ENCODE peak calls at places on chromosomes 3 and 15, in seven cellular contexts. One of them, this sample, is unnamed.
A peak's percentile ranks its signal among the peaks of the same experiment; 100 is the strongest.

GRCh38 chr3:30685267-30685667 is 78.9 kb downstream of the TGFBR2 start:
- DNase-seq in transverse colon: no peak
- DNase-seq in adrenal gland: no peak
- DNase-seq in choroid plexus epithelial cell: peak; percentile 67
- DNase-seq in left lung: no peak
- DNase-seq in ovary: no peak
- DNase-seq in heart left ventricle: no peak
- DNase-seq in this sample: no peak

GRCh38 chr3:29475305-29475825 is 194.5 kb downstream of the RBMS3 start:
- DNase-seq in transverse colon: no peak
- DNase-seq in adrenal gland: no peak
- DNase-seq in choroid plexus epithelial cell: no peak
- DNase-seq in left lung: no peak
- DNase-seq in ovary: no peak
- DNase-seq in heart left ventricle: no peak
- DNase-seq in this sample: no peak

GRCh38 chr3:151724846-151725562 is 8.7 kb upstream of the AADACL2 start:
- DNase-seq in transverse colon: no peak
- DNase-seq in adrenal gland: no peak
- DNase-seq in choroid plexus epithelial cell: peak; percentile 52
- DNase-seq in left lung: no peak
- DNase-seq in ovary: no peak
- DNase-seq in heart left ventricle: no peak
- DNase-seq in this sample: no peak

GRCh38 chr15:66155065-66155464 is 98.5 kb downstream of the MEGF11 start:
- DNase-seq in transverse colon: no peak
- DNase-seq in adrenal gland: no peak
- DNase-seq in choroid plexus epithelial cell: no peak
- DNase-seq in left lung: no peak
- DNase-seq in ovary: no peak
- DNase-seq in heart left ventricle: no peak
- DNase-seq in this sample: no peak

GRCh38 chr3:115085197-115085865 is 61.8 kb downstream of the ZBTB20 start:
- DNase-seq in transverse colon: no peak
- DNase-seq in adrenal gland: no peak
- DNase-seq in choroid plexus epithelial cell: no peak
- DNase-seq in left lung: no peak
- DNase-seq in ovary: no peak
- DNase-seq in heart left ventricle: no peak
- DNase-seq in this sample: no peak

GRCh38 chr3:35200056-35200455 is 439.3 kb upstream of the ARPP21 start:
- DNase-seq in transverse colon: no peak
- DNase-seq in adrenal gland: no peak
- DNase-seq in choroid plexus epithelial cell: peak; percentile 70
- DNase-seq in left lung: no peak
- DNase-seq in ovary: no peak
- DNase-seq in heart left ventricle: no peak
- DNase-seq in this sample: no peak

GRCh38 chr3:182460303-182460702 is 333.0 kb upstream of the ATP11B start:
- DNase-seq in transverse colon: no peak
- DNase-seq in adrenal gland: no peak
- DNase-seq in choroid plexus epithelial cell: no peak
- DNase-seq in left lung: no peak
- DNase-seq in ovary: no peak
- DNase-seq in heart left ventricle: no peak
- DNase-seq in this sample: no peak

GRCh38 chr3:173652093-173652492 is 254.5 kb downstream of the NLGN1 start:
- DNase-seq in transverse colon: no peak
- DNase-seq in adrenal gland: no peak
- DNase-seq in choroid plexus epithelial cell: no peak
- DNase-seq in left lung: no peak
- DNase-seq in ovary: no peak
- DNase-seq in heart left ventricle: no peak
- DNase-seq in this sample: no peak

GRCh38 chr3:24741506-24741905 is 246.9 kb upstream of the THRB start:
- DNase-seq in transverse colon: no peak
- DNase-seq in adrenal gland: no peak
- DNase-seq in choroid plexus epithelial cell: no peak
- DNase-seq in left lung: no peak
- DNase-seq in ovary: no peak
- DNase-seq in heart left ventricle: no peak
- DNase-seq in this sample: no peak

GRCh38 chr3:74617786-74618185 is 3.3 kb upstream of the CNTN3 start:
- DNase-seq in transverse colon: no peak
- DNase-seq in adrenal gland: no peak
- DNase-seq in choroid plexus epithelial cell: no peak
- DNase-seq in left lung: no peak
- DNase-seq in ovary: no peak
- DNase-seq in heart left ventricle: no peak
- DNase-seq in this sample: no peak

GRCh38 chr15:60179786-60180391 is 175.8 kb downstream of the FOXB1 start:
- DNase-seq in transverse colon: peak; percentile 12
- DNase-seq in adrenal gland: peak; percentile 59
- DNase-seq in choroid plexus epithelial cell: peak; percentile 81
- DNase-seq in left lung: no peak
- DNase-seq in ovary: no peak
- DNase-seq in heart left ventricle: no peak
- DNase-seq in this sample: peak; percentile 25

GRCh38 chr3:42067324-42067723 is 23.8 kb upstream of the TRAK1 start:
- DNase-seq in transverse colon: no peak
- DNase-seq in adrenal gland: no peak
- DNase-seq in choroid plexus epithelial cell: peak; percentile 83
- DNase-seq in left lung: no peak
- DNase-seq in ovary: no peak
- DNase-seq in heart left ventricle: no peak
- DNase-seq in this sample: no peak

GRCh38 chr3:126264952-126265351 is 84.6 kb upstream of the ALDH1L1 start:
- DNase-seq in transverse colon: no peak
- DNase-seq in adrenal gland: no peak
- DNase-seq in choroid plexus epithelial cell: no peak
- DNase-seq in left lung: no peak
- DNase-seq in ovary: peak; percentile 61
- DNase-seq in heart left ventricle: no peak
- DNase-seq in this sample: no peak

GRCh38 chr3:17491601-17492000 is 250.8 kb downstream of the TBC1D5 start:
- DNase-seq in transverse colon: no peak
- DNase-seq in adrenal gland: no peak
- DNase-seq in choroid plexus epithelial cell: peak; percentile 88
- DNase-seq in left lung: no peak
- DNase-seq in ovary: no peak
- DNase-seq in heart left ventricle: no peak
- DNase-seq in this sample: no peak

GRCh38 chr3:11074441-11074840 is 79.9 kb upstream of the HRH1 start:
- DNase-seq in transverse colon: no peak
- DNase-seq in adrenal gland: no peak
- DNase-seq in choroid plexus epithelial cell: no peak
- DNase-seq in left lung: no peak
- DNase-seq in ovary: no peak
- DNase-seq in heart left ventricle: no peak
- DNase-seq in this sample: no peak

GRCh38 chr15:66508293-66508883 is 3.3 kb downstream of the ZWILCH start:
- DNase-seq in transverse colon: no peak
- DNase-seq in adrenal gland: no peak
- DNase-seq in choroid plexus epithelial cell: no peak
- DNase-seq in left lung: no peak
- DNase-seq in ovary: no peak
- DNase-seq in heart left ventricle: no peak
- DNase-seq in this sample: no peak

GRCh38 chr3:176873261-176873660 is 324.0 kb downstream of the TBL1XR1 start:
- DNase-seq in transverse colon: no peak
- DNase-seq in adrenal gland: no peak
- DNase-seq in choroid plexus epithelial cell: no peak
- DNase-seq in left lung: no peak
- DNase-seq in ovary: no peak
- DNase-seq in heart left ventricle: no peak
- DNase-seq in this sample: no peak

GRCh38 chr15:40103124-40103858 is 5.4 kb downstream of the BMF start:
- DNase-seq in transverse colon: peak; percentile 89
- DNase-seq in adrenal gland: peak; percentile 94
- DNase-seq in choroid plexus epithelial cell: peak; percentile 76
- DNase-seq in left lung: peak; percentile 92
- DNase-seq in ovary: peak; percentile 86
- DNase-seq in heart left ventricle: peak; percentile 83
- DNase-seq in this sample: peak; percentile 91

DNA sequence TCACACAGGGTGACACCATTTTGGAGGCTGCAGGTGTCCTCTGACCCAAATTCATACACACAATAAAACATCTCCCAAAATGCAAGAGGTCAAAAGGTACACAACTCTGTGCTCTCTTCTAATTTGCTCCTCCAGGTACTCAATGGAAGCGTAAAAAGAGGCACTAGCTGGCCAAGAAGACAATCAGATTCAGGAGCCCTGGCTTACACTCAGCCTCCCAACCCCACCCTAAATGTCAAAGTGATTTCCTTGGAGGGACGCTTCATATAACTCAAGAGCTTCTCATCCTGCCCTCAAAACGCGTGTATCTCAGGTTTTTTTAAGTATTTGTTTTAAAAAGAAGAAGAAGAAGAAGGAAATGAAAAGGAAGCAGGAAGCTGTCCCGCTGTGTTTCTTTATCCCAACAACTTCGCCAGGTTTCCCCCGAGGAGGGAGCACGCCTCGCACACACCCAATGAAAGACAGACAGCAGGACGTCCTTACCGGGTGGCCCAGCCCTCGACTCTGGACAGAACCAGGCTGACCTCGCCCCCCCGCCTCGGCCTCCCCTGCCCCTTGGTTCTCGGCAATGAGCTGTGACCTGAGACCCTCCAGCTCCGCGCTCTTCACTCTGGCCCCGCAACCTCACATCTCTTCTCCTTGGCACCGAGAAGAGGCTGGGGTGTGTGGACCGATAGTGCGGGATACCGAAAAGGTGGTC is 620.7 kb upstream of the ZNF385D start:
- DNase-seq in transverse colon: no peak
- DNase-seq in adrenal gland: no peak
- DNase-seq in choroid plexus epithelial cell: no peak
- DNase-seq in left lung: peak; percentile 80
- DNase-seq in ovary: no peak
- DNase-seq in heart left ventricle: no peak
- DNase-seq in this sample: no peak
- H3K4me3 ChIP-seq in transverse colon: no peak overlapping the region
- H3K4me3 ChIP-seq in adrenal gland: no peak overlapping the region
- H3K4me3 ChIP-seq in choroid plexus epithelial cell: peak overlapping the region; percentile 52
- H3K4me3 ChIP-seq in left lung: peak overlapping the region; percentile 30
- H3K4me3 ChIP-seq in ovary: no peak overlapping the region
- H3K4me3 ChIP-seq in heart left ventricle: peak overlapping the region; percentile 38
- H3K4me3 ChIP-seq in this sample: no peak overlapping the region

DNA sequence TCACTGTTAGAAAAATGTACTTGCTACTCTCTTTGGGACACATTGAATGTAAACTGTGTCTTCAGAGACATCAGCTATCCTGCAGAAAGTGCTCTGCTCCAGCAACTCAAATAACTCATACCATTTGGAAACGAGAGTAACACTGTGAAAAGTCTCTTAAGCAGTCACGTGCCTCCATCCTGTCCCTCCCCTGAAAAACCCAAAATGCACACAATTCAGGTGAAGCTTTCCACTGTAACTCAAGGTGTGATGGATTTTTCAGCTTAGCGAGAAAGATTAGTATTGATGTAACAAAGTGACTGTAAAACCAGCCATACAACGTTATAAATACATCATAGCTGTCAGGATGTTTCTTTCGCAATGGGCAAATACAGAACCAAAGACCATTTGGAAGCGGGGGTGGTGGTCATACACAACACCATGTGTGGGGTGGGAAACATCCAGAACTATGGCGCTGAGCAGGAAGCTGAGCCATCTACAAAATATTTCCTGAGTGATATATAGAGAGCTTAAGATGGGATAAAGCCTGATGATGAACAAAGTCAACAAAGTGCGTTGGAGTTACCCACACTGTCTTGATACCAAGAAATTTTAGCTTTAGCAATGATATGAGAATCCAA is 332.3 kb downstream of the FOXP1 start:
- DNase-seq in transverse colon: no peak
- DNase-seq in adrenal gland: no peak
- DNase-seq in choroid plexus epithelial cell: peak; percentile 91
- DNase-seq in left lung: no peak
- DNase-seq in ovary: no peak
- DNase-seq in heart left ventricle: no peak
- DNase-seq in this sample: no peak
- TF ChIP-seq CTCF in transverse colon: no peak
- TF ChIP-seq CTCF in adrenal gland: no peak
- TF ChIP-seq CTCF in choroid plexus epithelial cell: no peak
- TF ChIP-seq CTCF in left lung: no peak
- TF ChIP-seq CTCF in ovary: no peak
- TF ChIP-seq CTCF in heart left ventricle: no peak
- TF ChIP-seq CTCF in this sample: no peak

DNA sequence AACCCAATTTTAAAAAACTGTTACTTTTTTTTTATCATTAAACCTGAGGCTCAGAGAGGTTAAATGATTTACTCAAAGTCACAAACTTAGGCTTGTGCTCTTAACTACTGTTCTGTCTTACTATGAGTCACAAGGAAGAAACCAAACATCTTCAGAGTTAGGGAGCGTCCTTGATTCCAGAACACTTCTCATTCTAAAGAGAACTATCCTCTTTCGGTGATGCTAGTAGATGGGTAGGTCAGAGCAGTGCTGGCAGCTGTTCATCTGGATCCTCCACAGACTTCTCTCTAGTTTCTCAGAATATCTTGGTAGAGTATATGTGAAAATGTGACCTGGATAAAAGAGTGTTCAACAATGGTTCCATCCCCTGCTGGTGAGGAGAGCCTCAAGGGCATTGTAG is 3.3 kb downstream of the ARL6IP5 start:
- DNase-seq in transverse colon: no peak
- DNase-seq in adrenal gland: no peak
- DNase-seq in choroid plexus epithelial cell: peak; percentile 69
- DNase-seq in left lung: no peak
- DNase-seq in ovary: no peak
- DNase-seq in heart left ventricle: no peak
- DNase-seq in this sample: no peak
- H3K4me3 ChIP-seq in transverse colon: no peak overlapping the region
- H3K4me3 ChIP-seq in adrenal gland: no peak overlapping the region
- H3K4me3 ChIP-seq in choroid plexus epithelial cell: no peak overlapping the region
- H3K4me3 ChIP-seq in left lung: peak overlapping the region; percentile 91
- H3K4me3 ChIP-seq in ovary: peak overlapping the region; percentile 95
- H3K4me3 ChIP-seq in heart left ventricle: peak overlapping the region; percentile 90
- H3K4me3 ChIP-seq in this sample: no peak overlapping the region

GRCh38 chr15:52440414-52440813 is 88.3 kb downstream of the MYO5A start:
- DNase-seq in transverse colon: no peak
- DNase-seq in adrenal gland: no peak
- DNase-seq in choroid plexus epithelial cell: no peak
- DNase-seq in left lung: no peak
- DNase-seq in ovary: no peak
- DNase-seq in heart left ventricle: no peak
- DNase-seq in this sample: no peak

GRCh38 chr15:52438047-52438446 is 90.6 kb downstream of the MYO5A start:
- DNase-seq in transverse colon: no peak
- DNase-seq in adrenal gland: no peak
- DNase-seq in choroid plexus epithelial cell: no peak
- DNase-seq in left lung: no peak
- DNase-seq in ovary: no peak
- DNase-seq in heart left ventricle: no peak
- DNase-seq in this sample: no peak

GRCh38 chr15:52441846-52442245 is 86.8 kb downstream of the MYO5A start:
- DNase-seq in transverse colon: no peak
- DNase-seq in adrenal gland: no peak
- DNase-seq in choroid plexus epithelial cell: peak; percentile 19
- DNase-seq in left lung: no peak
- DNase-seq in ovary: no peak
- DNase-seq in heart left ventricle: no peak
- DNase-seq in this sample: no peak

GRCh38 chr15:52436971-52437370 is 91.7 kb downstream of the MYO5A start:
- DNase-seq in transverse colon: no peak
- DNase-seq in adrenal gland: no peak
- DNase-seq in choroid plexus epithelial cell: no peak
- DNase-seq in left lung: no peak
- DNase-seq in ovary: no peak
- DNase-seq in heart left ventricle: no peak
- DNase-seq in this sample: no peak

GRCh38 chr15:52439470-52439869 is 89.2 kb downstream of the MYO5A start:
- DNase-seq in transverse colon: no peak
- DNase-seq in adrenal gland: no peak
- DNase-seq in choroid plexus epithelial cell: no peak
- DNase-seq in left lung: no peak
- DNase-seq in ovary: no peak
- DNase-seq in heart left ventricle: no peak
- DNase-seq in this sample: no peak
- TF ChIP-seq CTCF in transverse colon: no peak
- TF ChIP-seq CTCF in adrenal gland: no peak
- TF ChIP-seq CTCF in choroid plexus epithelial cell: no peak
- TF ChIP-seq CTCF in left lung: no peak
- TF ChIP-seq CTCF in ovary: no peak
- TF ChIP-seq CTCF in heart left ventricle: no peak
- TF ChIP-seq CTCF in this sample: no peak

This sample was measured in body of pancreas.